ENCODE peak calls at places on chromosomes 5 and 9, in seven cellular contexts. E is hepatocyte, X is Karpas-422, M is endodermal cell, G is right lobe of liver, B is OCI-LY7, J is adipocyte. Z is an unnamed sample.

GRCh38 chr9:34990908-34991832 is 1.6 kb downstream of the DNAJB5 start:
- DNase-seq in X (peak; percentile 52), M (peak; percentile 58), J (no peak), B (no peak), E (no peak), G (no peak), Z (no peak)

GRCh38 chr9:113719919-113720318 is 156.2 kb upstream of the ZNF618 start:
- DNase-seq in E (no peak), M (peak; percentile 55), G (no peak), J (no peak), B (no peak), X (no peak), Z (no peak)

GRCh38 chr9:5626727-5627634 is 1.9 kb upstream of the RIC1 start:
- DNase-seq in G (no peak), B (peak; percentile 98), M (no peak), J (peak; percentile 95), E (peak; percentile 38), X (peak; percentile 94), Z (peak; percentile 69)

GRCh38 chr5:61301820-61302563 is 30.1 kb upstream of the ZSWIM6 start:
- DNase-seq in E (peak; percentile 91), M (peak; percentile 69), G (peak; percentile 72), X (no peak), J (peak; percentile 99), B (no peak), Z (no peak)

GRCh38 chr9:127525426-127526188 is 74.3 kb downstream of the LRSAM1 start:
- DNase-seq in M (no peak), X (peak; percentile 81), E (no peak), J (peak; percentile 67), G (no peak), B (peak; percentile 43), Z (no peak)

GRCh38 chr5:181207960-181208253 is 2.9 kb upstream of the TRIM7 start:
- DNase-seq in B (no peak), G (no peak), J (no peak), M (no peak), E (no peak), X (no peak), Z (no peak)

GRCh38 chr5:74251106-74252032 is 389.2 kb downstream of the ENC1 start:
- DNase-seq in E (peak; percentile 84), B (peak; percentile 3), M (peak; percentile 54), J (peak; percentile 84), X (no peak), G (no peak), Z (peak; percentile 47)

GRCh38 chr9:126417007-126417406 is 90.4 kb downstream of the MVB12B start:
- DNase-seq in M (no peak), X (no peak), B (no peak), G (no peak), E (no peak), J (no peak), Z (no peak)

GRCh38 chr9:115250646-115251045 is 132.7 kb upstream of the TNC start:
- DNase-seq in G (no peak), M (peak; percentile 64), B (no peak), E (peak; percentile 43), X (no peak), J (peak; percentile 72), Z (no peak)

GRCh38 chr5:143023447-143024096 is 253.4 kb downstream of the ARHGAP26 start:
- DNase-seq in X (peak; percentile 65), G (peak; percentile 25), M (no peak), B (no peak), E (no peak), J (no peak), Z (peak; percentile 58)

GRCh38 chr9:114098660-114099522 is at the start of gene KIF12:
- DNase-seq in M (peak; percentile 95), B (no peak), X (no peak), G (peak; percentile 89), E (peak; percentile 91), J (peak; percentile 37), Z (peak; percentile 46)

GRCh38 chr9:94714494-94714893 is 12.0 kb upstream of the AOPEP start:
- DNase-seq in J (peak; percentile 22), B (no peak), E (no peak), X (no peak), G (no peak), M (peak; percentile 14), Z (no peak)

GRCh38 chr5:130652178-130652577 is 512.9 kb downstream of the HINT1 start:
- DNase-seq in G (no peak), B (no peak), M (no peak), J (peak; percentile 69), X (no peak), E (peak; percentile 18), Z (no peak)

GRCh38 chr9:12695474-12695873 is 2.3 kb downstream of the TYRP1 start:
- DNase-seq in X (no peak), B (no peak), G (no peak), E (no peak), M (no peak), J (no peak), Z (no peak)

GRCh38 chr9:75088646-75089368 is 493 bp downstream of the OSTF1 start:
- DNase-seq in E (peak; percentile 77), M (peak; percentile 74), X (peak; percentile 86), B (peak; percentile 76), G (peak; percentile 80), J (peak; percentile 82), Z (peak; percentile 63)

GRCh38 chr9:76911971-76912370 is 6.1 kb upstream of the PRUNE2 start:
- DNase-seq in B (no peak), X (no peak), G (no peak), J (no peak), M (no peak), E (no peak), Z (no peak)

GRCh38 chr9:17578577-17578910 is 322 bp upstream of the SH3GL2 start:
- DNase-seq in X (no peak), G (no peak), B (no peak), M (no peak), E (no peak), J (no peak), Z (no peak)

GRCh38 chr5:32785639-32786216 is 74.6 kb downstream of the NPR3 start:
- DNase-seq in M (no peak), J (peak; percentile 92), G (no peak), B (no peak), X (no peak), E (no peak), Z (no peak)

GRCh38 chr9:131732636-131733340 is 7.1 kb downstream of the RAPGEF1 start:
- DNase-seq in M (peak; percentile 42), B (peak; percentile 92), G (no peak), X (no peak), E (no peak), J (no peak), Z (no peak)

GRCh38 chr5:36788365-36788764 is 88.2 kb upstream of the NIPBL start:
- DNase-seq in J (no peak), B (no peak), M (no peak), G (no peak), E (no peak), X (no peak), Z (no peak)

GRCh38 chr9:112894031-112894430 is 3.4 kb upstream of the SLC46A2 start:
- DNase-seq in G (no peak), E (no peak), M (no peak), B (no peak), X (no peak), J (peak; percentile 19), Z (no peak)

GRCh38 chr9:94853887-94854286 is 127.4 kb downstream of the AOPEP start:
- DNase-seq in B (no peak), J (no peak), E (peak; percentile 28), G (no peak), M (no peak), X (no peak), Z (no peak)

GRCh38 chr5:172004824-172005237 is 1.6 kb downstream of the FBXW11 start:
- DNase-seq in E (no peak), J (peak; percentile 39), G (no peak), M (no peak), X (peak; percentile 70), B (peak; percentile 41), Z (no peak)
- H3K4me1 ChIP-seq in E (peaks cover 28% of the 10 kb centered on the region), J (peaks cover 59% of the 10 kb centered on the region), G (no peaks in the 10 kb centered on the region), M (peaks cover 21% of the 10 kb centered on the region), X (peaks cover 58% of the 10 kb centered on the region), B (peaks cover 49% of the 10 kb centered on the region), Z (peaks cover 33% of the 10 kb centered on the region)

DNA sequence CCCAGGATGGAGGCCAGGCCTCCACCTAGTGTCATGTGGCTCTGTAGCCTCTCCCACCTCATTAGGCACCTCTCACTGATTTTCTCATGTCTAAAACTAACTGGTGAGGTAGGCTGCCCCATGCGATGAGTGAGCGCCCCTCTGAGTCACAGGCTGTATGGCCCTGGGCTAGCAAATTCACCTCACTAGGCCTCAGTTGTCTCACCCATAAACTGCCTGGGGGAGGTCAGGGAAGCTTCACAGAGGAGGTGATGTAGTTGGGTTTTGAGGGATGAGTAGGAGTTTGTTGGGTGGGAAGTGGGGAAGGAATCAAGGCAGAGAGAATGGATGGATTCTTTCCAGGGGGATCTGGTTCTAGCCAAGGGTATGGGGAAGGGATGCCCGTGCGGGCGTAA is 8.8 kb downstream of the RXRA start:
- DNase-seq in B (peak; percentile 10), M (no peak), G (no peak), X (no peak), J (no peak), E (no peak), Z (no peak)
- H3K4me1 ChIP-seq in B (no peaks in the 10 kb centered on the region), M (peaks cover 13% of the 10 kb centered on the region), G (no peaks in the 10 kb centered on the region), X (no peaks in the 10 kb centered on the region), J (peaks cover 59% of the 10 kb centered on the region), E (peaks cover 79% of the 10 kb centered on the region), Z (peaks cover 66% of the 10 kb centered on the region)

GRCh38 chr5:156383510-156383909 is 56.5 kb downstream of the SGCD start:
- DNase-seq in J (peak; percentile 84), X (no peak), G (no peak), B (no peak), M (no peak), E (no peak), Z (no peak)

GRCh38 chr5:156391139-156391538 is 64.2 kb downstream of the SGCD start:
- DNase-seq in E (peak; percentile 68), B (no peak), G (no peak), M (no peak), J (no peak), X (no peak), Z (no peak)

GRCh38 chr5:156388233-156388632 is 61.3 kb downstream of the SGCD start:
- DNase-seq in X (no peak), M (no peak), B (no peak), J (no peak), E (no peak), G (no peak), Z (no peak)

DNA sequence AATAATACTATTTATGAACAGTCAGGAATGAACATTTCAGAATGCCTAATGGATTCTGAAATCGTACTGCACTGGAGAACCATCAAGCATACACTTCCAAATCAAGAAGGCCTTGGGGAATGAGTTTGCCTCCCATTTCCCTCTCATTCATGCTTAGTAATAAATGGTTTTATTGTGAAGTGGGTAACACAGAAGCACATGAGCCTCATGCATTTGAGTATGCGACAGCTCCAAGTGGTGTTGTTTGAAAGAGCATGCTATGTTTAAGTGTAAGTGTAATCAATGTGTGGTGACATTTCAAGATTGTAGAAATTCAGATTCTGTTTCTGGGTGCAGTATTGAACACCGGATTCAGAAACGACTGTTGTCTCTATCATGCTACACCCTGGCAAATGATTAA is 60.0 kb downstream of the SGCD start:
- DNase-seq in G (no peak), X (no peak), E (no peak), M (no peak), B (no peak), J (no peak), Z (no peak)
- H3K4me1 ChIP-seq in G (no peaks in the 10 kb centered on the region), X (no peaks in the 10 kb centered on the region), E (peaks cover 12% of the 10 kb centered on the region), M (no peaks in the 10 kb centered on the region), B (no peaks in the 10 kb centered on the region), J (peaks cover 9% of the 10 kb centered on the region), Z (no peaks in the 10 kb centered on the region)

DNA sequence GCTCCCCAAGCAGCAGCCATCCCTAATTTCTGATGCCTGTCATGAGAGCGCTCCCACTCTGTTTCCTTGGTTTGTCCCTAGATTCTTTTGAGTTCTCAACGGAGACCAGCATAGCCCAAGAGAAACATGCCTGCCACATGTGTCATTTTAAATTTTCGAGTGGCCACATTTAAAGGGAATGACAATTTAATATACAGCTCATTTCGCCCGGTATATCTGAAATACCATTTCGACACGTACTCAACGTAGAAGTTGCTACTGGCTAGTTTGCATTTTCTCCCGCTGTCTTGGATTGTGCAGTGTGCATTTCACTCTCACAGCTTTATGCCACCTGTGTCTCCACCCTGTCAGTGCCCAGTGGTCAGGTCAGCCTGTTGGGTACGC is 21.0 kb downstream of the LPCAT1 start:
- DNase-seq in J (no peak), G (no peak), X (no peak), E (no peak), M (no peak), B (no peak), Z (no peak)
- H3K4me1 ChIP-seq in J (peaks cover 39% of the 10 kb centered on the region), G (no peaks in the 10 kb centered on the region), X (peaks cover 80% of the 10 kb centered on the region), E (no peaks in the 10 kb centered on the region), M (no peaks in the 10 kb centered on the region), B (peaks cover 57% of the 10 kb centered on the region), Z (peaks cover 7% of the 10 kb centered on the region)

Z was measured in testis.